ENCODE peak calls at places on chromosomes 12 and 14, in five cellular contexts. One of them, this sample, is unnamed. For H3K9me3, the result is how much of the 10 kb centered on the place peaks cover.

GRCh38 chr14:90446405-90446804 is 49.6 kb downstream of the CALM1 start:
- DNase-seq in GM23248: no peak
- DNase-seq in CD4-positive, alpha-beta T cell: no peak
- DNase-seq in adipocyte: no peak
- DNase-seq in lower lobe of right lung: no peak
- DNase-seq in this sample: no peak

GRCh38 chr14:68140111-68140741 is 320.6 kb downstream of the RAD51B start:
- DNase-seq in lower lobe of right lung: no peak
- DNase-seq in CD4-positive, alpha-beta T cell: no peak
- DNase-seq in GM23248: peak
- DNase-seq in adipocyte: peak
- DNase-seq in this sample: peak

GRCh38 chr12:127811988-127812387 is 455.0 kb upstream of the TMEM132C start:
- DNase-seq in lower lobe of right lung: no peak
- DNase-seq in CD4-positive, alpha-beta T cell: no peak
- DNase-seq in adipocyte: peak
- DNase-seq in GM23248: peak
- DNase-seq in this sample: peak

GRCh38 chr12:103538397-103538796 is 42.6 kb upstream of the C12orf42 start:
- DNase-seq in lower lobe of right lung: no peak
- DNase-seq in GM23248: peak
- DNase-seq in adipocyte: no peak
- DNase-seq in CD4-positive, alpha-beta T cell: no peak
- DNase-seq in this sample: no peak

GRCh38 chr12:54959291-54960018 is 25.1 kb downstream of the TESPA1 start:
- DNase-seq in CD4-positive, alpha-beta T cell: no peak
- DNase-seq in lower lobe of right lung: no peak
- DNase-seq in GM23248: no peak
- DNase-seq in adipocyte: no peak
- DNase-seq in this sample: no peak

GRCh38 chr12:79838359-79838758 is 96.5 kb downstream of the PPP1R12A start:
- DNase-seq in GM23248: no peak
- DNase-seq in CD4-positive, alpha-beta T cell: no peak
- DNase-seq in adipocyte: no peak
- DNase-seq in lower lobe of right lung: no peak
- DNase-seq in this sample: no peak

GRCh38 chr14:95885866-95886265 is 9.2 kb downstream of the TUNAR start:
- DNase-seq in adipocyte: no peak
- DNase-seq in GM23248: peak
- DNase-seq in CD4-positive, alpha-beta T cell: no peak
- DNase-seq in lower lobe of right lung: no peak
- DNase-seq in this sample: no peak

GRCh38 chr14:88164906-88165534 is 158.0 kb downstream of the KCNK10 start:
- DNase-seq in CD4-positive, alpha-beta T cell: no peak
- DNase-seq in adipocyte: no peak
- DNase-seq in lower lobe of right lung: no peak
- DNase-seq in GM23248: no peak
- DNase-seq in this sample: no peak

GRCh38 chr14:61145258-61145902 is 135.8 kb downstream of the TMEM30B start:
- DNase-seq in GM23248: peak
- DNase-seq in CD4-positive, alpha-beta T cell: no peak
- DNase-seq in lower lobe of right lung: no peak
- DNase-seq in adipocyte: peak
- DNase-seq in this sample: no peak

GRCh38 chr12:9347328-9348127 is 139.3 kb upstream of the PZP start:
- DNase-seq in adipocyte: peak
- DNase-seq in GM23248: peak
- DNase-seq in lower lobe of right lung: no peak
- DNase-seq in CD4-positive, alpha-beta T cell: no peak
- DNase-seq in this sample: no peak

GRCh38 chr14:52025310-52025709 is 36.0 kb downstream of the RTRAF start:
- DNase-seq in adipocyte: peak
- DNase-seq in GM23248: peak
- DNase-seq in lower lobe of right lung: no peak
- DNase-seq in CD4-positive, alpha-beta T cell: no peak
- DNase-seq in this sample: no peak

GRCh38 chr12:87270894-87271293 is 758.3 kb downstream of the C12orf50 start:
- DNase-seq in CD4-positive, alpha-beta T cell: no peak
- DNase-seq in GM23248: peak
- DNase-seq in lower lobe of right lung: no peak
- DNase-seq in adipocyte: peak
- DNase-seq in this sample: no peak

GRCh38 chr12:46660276-46660675 is 165.5 kb downstream of the SLC38A4 start:
- DNase-seq in GM23248: peak
- DNase-seq in CD4-positive, alpha-beta T cell: no peak
- DNase-seq in adipocyte: peak
- DNase-seq in lower lobe of right lung: no peak
- DNase-seq in this sample: no peak

GRCh38 chr12:104603545-104603973 is 146.8 kb downstream of the CHST11 start:
- DNase-seq in adipocyte: no peak
- DNase-seq in CD4-positive, alpha-beta T cell: no peak
- DNase-seq in GM23248: peak
- DNase-seq in lower lobe of right lung: no peak
- DNase-seq in this sample: no peak

GRCh38 chr12:114696443-114697245 is 12.7 kb upstream of the TBX3 start:
- DNase-seq in CD4-positive, alpha-beta T cell: no peak
- DNase-seq in GM23248: no peak
- DNase-seq in adipocyte: no peak
- DNase-seq in lower lobe of right lung: no peak
- DNase-seq in this sample: no peak

GRCh38 chr14:41957459-41957858 is 350.8 kb downstream of the LRFN5 start:
- DNase-seq in adipocyte: no peak
- DNase-seq in CD4-positive, alpha-beta T cell: no peak
- DNase-seq in lower lobe of right lung: no peak
- DNase-seq in GM23248: no peak
- DNase-seq in this sample: no peak

GRCh38 chr14:59046746-59047145 is 141.7 kb upstream of the DAAM1 start:
- DNase-seq in GM23248: no peak
- DNase-seq in CD4-positive, alpha-beta T cell: no peak
- DNase-seq in adipocyte: peak
- DNase-seq in lower lobe of right lung: no peak
- DNase-seq in this sample: no peak

GRCh38 chr12:1908758-1909157 is 9.7 kb downstream of the CACNA2D4 start:
- DNase-seq in GM23248: no peak
- DNase-seq in CD4-positive, alpha-beta T cell: no peak
- DNase-seq in adipocyte: no peak
- DNase-seq in lower lobe of right lung: peak
- DNase-seq in this sample: no peak

GRCh38 chr12:93247313-93248057 is 130.2 kb upstream of the NUDT4 start:
- DNase-seq in adipocyte: peak
- DNase-seq in lower lobe of right lung: no peak
- DNase-seq in CD4-positive, alpha-beta T cell: no peak
- DNase-seq in GM23248: no peak
- DNase-seq in this sample: no peak

GRCh38 chr14:104143071-104143470 is 4.7 kb downstream of the KIF26A start:
- DNase-seq in lower lobe of right lung: no peak
- DNase-seq in adipocyte: no peak
- DNase-seq in GM23248: no peak
- DNase-seq in CD4-positive, alpha-beta T cell: peak
- DNase-seq in this sample: no peak

GRCh38 chr14:75709207-75709812 is 48.3 kb downstream of the TTLL5 start:
- DNase-seq in CD4-positive, alpha-beta T cell: peak
- DNase-seq in GM23248: peak
- DNase-seq in lower lobe of right lung: peak
- DNase-seq in adipocyte: peak
- DNase-seq in this sample: peak

GRCh38 chr12:68912916-68913315 is 20.1 kb downstream of the CPM start:
- DNase-seq in GM23248: peak
- DNase-seq in adipocyte: no peak
- DNase-seq in lower lobe of right lung: no peak
- DNase-seq in CD4-positive, alpha-beta T cell: no peak
- DNase-seq in this sample: no peak

GRCh38 chr12:109020136-109020535 is 732 bp downstream of the SVOP start:
- DNase-seq in adipocyte: no peak
- DNase-seq in GM23248: no peak
- DNase-seq in CD4-positive, alpha-beta T cell: no peak
- DNase-seq in lower lobe of right lung: no peak
- DNase-seq in this sample: no peak

GRCh38 chr14:31530136-31530535 is 31.1 kb upstream of the NUBPL start:
- DNase-seq in CD4-positive, alpha-beta T cell: no peak
- DNase-seq in adipocyte: no peak
- DNase-seq in lower lobe of right lung: no peak
- DNase-seq in GM23248: peak
- DNase-seq in this sample: no peak

GRCh38 chr12:5904969-5905368 is 40.1 kb downstream of the ANO2 start:
- DNase-seq in GM23248: no peak
- DNase-seq in lower lobe of right lung: no peak
- DNase-seq in adipocyte: no peak
- DNase-seq in CD4-positive, alpha-beta T cell: no peak
- DNase-seq in this sample: no peak

GRCh38 chr12:34390171-34390841 is 368.0 kb downstream of the ALG10 start:
- DNase-seq in adipocyte: no peak
- DNase-seq in CD4-positive, alpha-beta T cell: no peak
- DNase-seq in GM23248: no peak
- DNase-seq in lower lobe of right lung: peak
- DNase-seq in this sample: no peak

GRCh38 chr12:34392741-34393085 is 370.4 kb downstream of the ALG10 start:
- DNase-seq in GM23248: no peak
- DNase-seq in adipocyte: no peak
- DNase-seq in CD4-positive, alpha-beta T cell: peak
- DNase-seq in lower lobe of right lung: peak
- DNase-seq in this sample: no peak

GRCh38 chr12:34390846-34391700 is 368.8 kb downstream of the ALG10 start:
- DNase-seq in CD4-positive, alpha-beta T cell: peak
- DNase-seq in lower lobe of right lung: peak
- DNase-seq in GM23248: no peak
- DNase-seq in adipocyte: no peak
- DNase-seq in this sample: no peak

GRCh38 chr12:34393086-34393820 is 371.0 kb downstream of the ALG10 start:
- DNase-seq in CD4-positive, alpha-beta T cell: peak
- DNase-seq in adipocyte: no peak
- DNase-seq in lower lobe of right lung: peak
- DNase-seq in GM23248: no peak
- DNase-seq in this sample: no peak

GRCh38 chr12:34391771-34392581 is 369.7 kb downstream of the ALG10 start:
- DNase-seq in GM23248: no peak
- DNase-seq in adipocyte: no peak
- DNase-seq in CD4-positive, alpha-beta T cell: peak
- DNase-seq in lower lobe of right lung: peak
- DNase-seq in this sample: no peak
- H3K9me3 ChIP-seq in GM23248: under half
- H3K9me3 ChIP-seq in adipocyte: under half
- H3K9me3 ChIP-seq in CD4-positive, alpha-beta T cell: under half
- H3K9me3 ChIP-seq in lower lobe of right lung: under half
- H3K9me3 ChIP-seq in this sample: under half

DNA sequence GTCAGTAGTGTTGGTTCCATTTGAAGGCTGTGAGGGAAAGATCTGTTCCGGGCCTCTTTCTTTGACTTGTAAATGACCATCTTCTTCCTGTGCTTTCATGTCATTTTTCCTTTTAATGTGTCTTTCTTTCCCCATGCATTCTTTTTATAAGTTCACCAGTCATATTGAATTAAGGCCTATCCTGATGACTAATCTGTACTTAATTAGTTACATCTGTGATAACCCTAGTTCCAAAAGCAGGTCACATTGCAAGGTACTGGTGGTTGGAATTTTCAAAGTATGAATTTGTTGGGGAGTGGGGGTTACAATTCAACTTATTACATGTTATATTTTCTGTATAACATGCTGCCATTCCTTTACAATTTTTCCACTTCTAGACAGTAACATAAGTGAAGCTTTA is 1642.1 kb upstream of the FLRT2 start:
- DNase-seq in lower lobe of right lung: no peak
- DNase-seq in GM23248: no peak
- DNase-seq in adipocyte: peak
- DNase-seq in CD4-positive, alpha-beta T cell: no peak
- DNase-seq in this sample: no peak
- H3K9me3 ChIP-seq in lower lobe of right lung: under half
- H3K9me3 ChIP-seq in GM23248: under half
- H3K9me3 ChIP-seq in adipocyte: under half
- H3K9me3 ChIP-seq in CD4-positive, alpha-beta T cell: under half
- H3K9me3 ChIP-seq in this sample: under half

DNA sequence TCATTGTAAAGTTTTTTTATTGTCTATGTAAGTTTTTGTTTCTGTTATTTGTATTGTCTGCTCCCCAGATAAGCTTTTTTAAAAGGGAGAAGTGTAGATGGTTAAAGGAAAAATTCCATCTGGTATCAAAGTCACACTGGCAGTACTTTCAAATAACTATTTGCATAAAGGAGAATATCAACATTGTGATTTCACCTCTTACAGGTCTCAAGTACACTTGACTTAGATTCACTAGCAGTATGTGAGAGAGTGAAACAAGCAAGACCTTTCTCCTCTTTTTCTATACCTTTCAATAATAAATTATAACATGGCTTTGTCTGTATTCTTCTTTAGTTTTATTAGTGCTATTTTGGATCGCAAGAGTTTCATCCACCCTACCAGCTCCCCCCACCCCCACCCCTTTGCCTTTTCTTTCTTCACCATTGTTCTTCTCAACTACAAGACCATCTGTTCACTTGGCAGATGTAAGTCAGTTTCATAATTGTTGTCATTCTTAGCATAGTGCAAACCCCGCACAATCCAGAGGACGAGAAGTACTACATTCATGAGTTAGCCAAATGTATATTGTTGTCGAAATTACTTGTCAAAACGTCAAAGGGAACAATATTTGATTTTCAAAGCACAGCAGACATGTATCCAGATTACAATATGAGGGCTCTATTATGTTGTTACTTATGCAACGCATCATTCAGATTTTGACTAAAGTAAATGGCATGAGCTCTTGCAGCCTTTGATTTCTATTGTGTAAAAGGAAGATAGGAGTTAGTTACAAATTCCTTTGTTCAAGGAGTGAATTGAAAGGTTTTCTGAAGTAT is 602.6 kb upstream of the FLRT2 start:
- DNase-seq in adipocyte: peak
- DNase-seq in GM23248: no peak
- DNase-seq in CD4-positive, alpha-beta T cell: no peak
- DNase-seq in lower lobe of right lung: no peak
- DNase-seq in this sample: no peak
- H3K9me3 ChIP-seq in adipocyte: under half
- H3K9me3 ChIP-seq in GM23248: under half
- H3K9me3 ChIP-seq in CD4-positive, alpha-beta T cell: under half
- H3K9me3 ChIP-seq in lower lobe of right lung: under half
- H3K9me3 ChIP-seq in this sample: under half

GRCh38 chr12:34303091-34303870 is 281.0 kb downstream of the ALG10 start:
- DNase-seq in GM23248: no peak
- DNase-seq in CD4-positive, alpha-beta T cell: no peak
- DNase-seq in lower lobe of right lung: peak
- DNase-seq in adipocyte: no peak
- DNase-seq in this sample: no peak
- H3K9me3 ChIP-seq in GM23248: under half
- H3K9me3 ChIP-seq in CD4-positive, alpha-beta T cell: half or more
- H3K9me3 ChIP-seq in lower lobe of right lung: under half
- H3K9me3 ChIP-seq in adipocyte: under half
- H3K9me3 ChIP-seq in this sample: under half

GRCh38 chr12:133107121-133107520 is 23.0 kb downstream of the ZNF891 start:
- DNase-seq in CD4-positive, alpha-beta T cell: no peak
- DNase-seq in GM23248: no peak
- DNase-seq in lower lobe of right lung: no peak
- DNase-seq in adipocyte: no peak
- DNase-seq in this sample: no peak
- H3K9me3 ChIP-seq in CD4-positive, alpha-beta T cell: half or more
- H3K9me3 ChIP-seq in GM23248: under half
- H3K9me3 ChIP-seq in lower lobe of right lung: half or more
- H3K9me3 ChIP-seq in adipocyte: half or more
- H3K9me3 ChIP-seq in this sample: half or more